ENCODE peak calls at places on chromosomes 11 and 22, in ten cellular contexts. M is NCI-H82, W is anterior cingulate cortex, I is WERI-Rb-1, S is cardiac muscle cell, R is fibroblast of lung, J is left ventricle myocardium inferior, C is hippocampal formation, G is mucosa of descending colon, U is NCI-H345. Y is an unnamed sample.

GRCh38 chr11:14336507-14337503 is 22.2 kb downstream of the RRAS2 start:
- DNase-seq in M (no peak), W (no peak), I (no peak), S (peak), R (peak), J (no peak), C (no peak), G (no peak), U (no peak), Y (no peak)

GRCh38 chr11:63791495-63792167 is 21.6 kb upstream of the SPINDOC start:
- DNase-seq in M (no peak), W (no peak), I (no peak), S (no peak), R (peak), J (no peak), C (no peak), G (no peak), U (no peak), Y (no peak)

GRCh38 chr11:62108017-62108750 is 15.6 kb upstream of the INCENP start:
- DNase-seq in M (peak), W (no peak), I (peak), S (peak), R (peak), J (no peak), C (peak), G (peak), U (peak), Y (peak)

GRCh38 chr11:121572581-121573059 is 119.9 kb upstream of the SORL1-AS1 start:
- DNase-seq in M (peak), W (peak), I (peak), S (no peak), R (no peak), J (no peak), C (peak), G (no peak), U (no peak), Y (no peak)

GRCh38 chr22:20526628-20527355 is 19.4 kb downstream of the MED15 start:
- DNase-seq in M (no peak), W (no peak), I (no peak), S (peak), R (peak), J (no peak), C (no peak), G (no peak), U (no peak), Y (no peak)

GRCh38 chr11:68455485-68455884 is 5.1 kb upstream of the PPP6R3 start:
- DNase-seq in M (no peak), W (no peak), I (no peak), S (no peak), R (no peak), J (no peak), C (no peak), G (no peak), U (no peak), Y (no peak)

GRCh38 chr11:12150831-12151382 is 40.5 kb downstream of the MICAL2 start:
- DNase-seq in M (no peak), W (no peak), I (no peak), S (peak), R (peak), J (no peak), C (peak), G (no peak), U (no peak), Y (no peak)

GRCh38 chr11:44943118-44943517 is 7.6 kb downstream of the TP53I11 start:
- DNase-seq in M (no peak), W (no peak), I (no peak), S (no peak), R (no peak), J (no peak), C (no peak), G (no peak), U (peak), Y (no peak)

GRCh38 chr11:33234397-33235168 is 22.6 kb upstream of the HIPK3 start:
- DNase-seq in M (no peak), W (no peak), I (no peak), S (peak), R (peak), J (no peak), C (no peak), G (no peak), U (no peak), Y (no peak)

GRCh38 chr22:45218974-45219373 is 21.7 kb downstream of the KIAA0930 start:
- DNase-seq in M (peak), W (no peak), I (no peak), S (no peak), R (no peak), J (no peak), C (no peak), G (no peak), U (no peak), Y (no peak)

GRCh38 chr11:93522448-93522847 is 20.7 kb downstream of the SMCO4 start:
- DNase-seq in M (no peak), W (no peak), I (no peak), S (no peak), R (no peak), J (no peak), C (no peak), G (no peak), U (no peak), Y (no peak)

GRCh38 chr11:4546876-4547275 is 1.9 kb downstream of the OR52M1 start:
- DNase-seq in M (no peak), W (no peak), I (no peak), S (no peak), R (no peak), J (no peak), C (no peak), G (no peak), U (no peak), Y (no peak)

GRCh38 chr11:19242184-19242932 is 1.6 kb upstream of the E2F8 start:
- DNase-seq in M (peak), W (no peak), I (no peak), S (no peak), R (no peak), J (no peak), C (no peak), G (peak), U (no peak), Y (peak)

GRCh38 chr11:46367244-46367915 is 14.1 kb upstream of the MDK start:
- DNase-seq in M (peak), W (peak), I (peak), S (peak), R (peak), J (peak), C (no peak), G (peak), U (peak), Y (peak)

GRCh38 chr11:84648413-84648812 is 978.7 kb downstream of the DLG2 start:
- DNase-seq in M (no peak), W (no peak), I (no peak), S (no peak), R (no peak), J (no peak), C (no peak), G (no peak), U (no peak), Y (no peak)

GRCh38 chr22:49642331-49642730 is 185.3 kb downstream of the BRD1 start:
- DNase-seq in M (no peak), W (no peak), I (no peak), S (no peak), R (no peak), J (no peak), C (no peak), G (no peak), U (peak), Y (no peak)

GRCh38 chr11:2781413-2782274 is 81.8 kb upstream of the KCNQ1OT1 start:
- DNase-seq in M (no peak), W (no peak), I (no peak), S (no peak), R (peak), J (peak), C (no peak), G (peak), U (no peak), Y (peak)

GRCh38 chr11:9315078-9315688 is 790 bp upstream of the TMEM41B start:
- DNase-seq in M (peak), W (no peak), I (peak), S (no peak), R (no peak), J (no peak), C (no peak), G (peak), U (no peak), Y (no peak)

GRCh38 chr11:35714882-35715612 is 52.5 kb downstream of the TRIM44 start:
- DNase-seq in M (no peak), W (no peak), I (no peak), S (peak), R (peak), J (no peak), C (no peak), G (no peak), U (no peak), Y (no peak)

GRCh38 chr11:76978818-76979217 is 55.4 kb upstream of the B3GNT6 start:
- DNase-seq in M (no peak), W (peak), I (no peak), S (no peak), R (no peak), J (no peak), C (no peak), G (no peak), U (no peak), Y (no peak)

GRCh38 chr22:22915670-22916035 is 28.0 kb downstream of the IGLL5 start:
- DNase-seq in M (no peak), W (no peak), I (no peak), S (no peak), R (no peak), J (no peak), C (no peak), G (no peak), U (no peak), Y (no peak)

GRCh38 chr11:120801801-120802689 is 221.9 kb upstream of the TBCEL start:
- DNase-seq in M (peak), W (peak), I (peak), S (peak), R (peak), J (peak), C (peak), G (peak), U (peak), Y (peak)

GRCh38 chr11:96329419-96329818 is 13.6 kb downstream of the MAML2 start:
- DNase-seq in M (no peak), W (no peak), I (no peak), S (no peak), R (no peak), J (no peak), C (no peak), G (no peak), U (no peak), Y (no peak)

GRCh38 chr11:16169541-16169940 is 186.8 kb downstream of the SOX6 start:
- DNase-seq in M (no peak), W (no peak), I (no peak), S (peak), R (no peak), J (no peak), C (no peak), G (no peak), U (no peak), Y (no peak)